ENCODE peak calls at places on chromosomes 1 and 21, in nine cellular contexts. P is stimulated activated CD4-positive, alpha-beta T cell treated with anti-CD3 and anti-CD28 coated beads, Interleukin-1b, Interleukin-23, amount 100 ng/mL, for 4 hours; Q is WERI-Rb-1; K is lung; U is Right ventricle myocardium superior; D is ACHN; A is NAMALWA; Y is endothelial cell; O is NCI-H1417. J is an unnamed sample.

GRCh38 chr1:210441028-210441427 is 112.3 kb downstream of the HHAT start:
- DNase-seq in Q (no peak), P (no peak), Y (no peak), A (no peak), O (no peak), U (no peak), D (peak), K (no peak), J (no peak)

GRCh38 chr1:229059671-229060079 is 211.2 kb upstream of the RAB4A start:
- DNase-seq in Y (peak), K (no peak), P (no peak), U (peak), Q (no peak), D (no peak), O (no peak), A (no peak), J (no peak)

GRCh38 chr1:23557471-23558124 is 1.7 kb downstream of the ID3 start:
- DNase-seq in K (no peak), U (no peak), A (peak), P (no peak), Y (no peak), O (peak), Q (no peak), D (no peak), J (no peak)

GRCh38 chr21:37642493-37642892 is 273.8 kb downstream of the KCNJ6 start:
- DNase-seq in O (peak), P (peak), K (no peak), U (no peak), A (peak), Y (no peak), Q (peak), D (no peak), J (no peak)

GRCh38 chr21:43192501-43193081 is 23.8 kb downstream of the CRYAA start:
- DNase-seq in A (no peak), Q (peak), U (peak), Y (no peak), D (no peak), O (no peak), K (no peak), P (no peak), J (no peak)

GRCh38 chr1:217493290-217493689 is 137.6 kb downstream of the GPATCH2 start:
- DNase-seq in D (no peak), Y (no peak), U (no peak), P (no peak), O (peak), Q (no peak), A (no peak), K (no peak), J (no peak)

GRCh38 chr21:46452719-46453118 is 6.0 kb upstream of the DIP2A start:
- DNase-seq in P (no peak), D (no peak), Y (no peak), U (no peak), A (no peak), Q (no peak), O (no peak), K (no peak), J (peak)

GRCh38 chr1:11472284-11472683 is 6.7 kb upstream of the DISP3 start:
- DNase-seq in Y (no peak), A (no peak), D (no peak), P (no peak), Q (no peak), U (no peak), O (no peak), K (no peak), J (no peak)

GRCh38 chr1:61742620-61743431 is 546 bp downstream of the PATJ start:
- DNase-seq in D (peak), A (no peak), Y (peak), U (peak), O (peak), Q (peak), P (no peak), K (peak), J (peak)

GRCh38 chr1:65001238-65001792 is 35.0 kb upstream of the JAK1 start:
- DNase-seq in U (peak), K (peak), Y (peak), Q (no peak), D (no peak), A (no peak), O (no peak), P (peak), J (peak)

GRCh38 chr21:26709090-26709489 is 136.0 kb upstream of the CYYR1 start:
- DNase-seq in Y (no peak), O (no peak), P (no peak), U (no peak), K (no peak), Q (no peak), A (no peak), D (no peak), J (no peak)

GRCh38 chr1:180098242-180098995 is 56.2 kb upstream of the QSOX1 start:
- DNase-seq in A (no peak), K (no peak), U (no peak), Q (no peak), P (no peak), O (no peak), D (no peak), Y (no peak), J (no peak)

GRCh38 chr1:240189386-240189989 is 97.8 kb downstream of the FMN2 start:
- DNase-seq in K (no peak), O (peak), D (peak), P (no peak), Q (peak), U (no peak), A (peak), Y (peak), J (peak)

GRCh38 chr1:243254927-243255790 is at the start of gene CEP170:
- DNase-seq in O (peak), D (peak), A (peak), P (peak), U (peak), K (peak), Y (peak), Q (peak), J (peak)

GRCh38 chr1:212070720-212071302 is 35.3 kb downstream of the DTL start:
- DNase-seq in U (no peak), Q (no peak), O (peak), K (no peak), D (peak), P (no peak), Y (no peak), A (peak), J (no peak)

GRCh38 chr1:223540485-223541106 is 124.9 kb downstream of the CAPN8 start:
- DNase-seq in D (no peak), K (no peak), A (no peak), Y (no peak), O (peak), U (no peak), Q (no peak), P (no peak), J (no peak)

GRCh38 chr1:209435654-209436566 is 147.6 kb upstream of the CAMK1G start:
- DNase-seq in A (peak), K (peak), Q (peak), P (no peak), Y (peak), O (peak), U (peak), D (peak), J (peak)

GRCh38 chr21:27212444-27212843 is 245.6 kb upstream of the ADAMTS5 start:
- DNase-seq in Y (no peak), U (no peak), Q (no peak), O (no peak), P (no peak), D (no peak), A (no peak), K (no peak), J (no peak)

GRCh38 chr1:247415423-247416361 is at the start of gene NLRP3:
- DNase-seq in K (peak), Y (no peak), D (peak), O (no peak), Q (no peak), A (peak), P (no peak), U (peak), J (peak)

GRCh38 chr1:206735553-206736031 is 35.0 kb upstream of the IL19 start:
- DNase-seq in K (no peak), Y (no peak), U (peak), Q (peak), P (no peak), O (no peak), A (no peak), D (no peak), J (no peak)

GRCh38 chr1:93579891-93580290 is 101.7 kb downstream of the BCAR3 start:
- DNase-seq in U (peak), Q (no peak), D (peak), K (no peak), P (no peak), A (no peak), Y (no peak), O (no peak), J (peak)

GRCh38 chr1:188043536-188044245 is 1214.9 kb downstream of the PLA2G4A start:
- DNase-seq in A (no peak), U (no peak), P (no peak), Q (no peak), O (peak), Y (no peak), D (no peak), K (no peak), J (no peak)

GRCh38 chr1:156592910-156593732 is 1.5 kb downstream of the NAXE start:
- DNase-seq in K (no peak), P (no peak), D (no peak), U (no peak), Q (no peak), A (peak), Y (no peak), O (peak), J (no peak)

GRCh38 chr1:112706505-112707216 is at the start of gene RHOC:
- DNase-seq in Q (peak), D (peak), O (peak), Y (peak), U (peak), A (peak), P (no peak), K (peak), J (peak)

GRCh38 chr1:175197536-175197935 is 5.0 kb upstream of the KIAA0040 start:
- DNase-seq in A (peak), P (no peak), O (peak), U (no peak), Q (no peak), K (no peak), D (no peak), Y (no peak), J (no peak)

GRCh38 chr1:147080013-147080661 is 92.1 kb downstream of the PRKAB2 start:
- DNase-seq in U (no peak), P (no peak), K (no peak), Q (peak), Y (no peak), D (no peak), O (no peak), A (no peak), J (no peak)

GRCh38 chr1:14514760-14515159 is 83.7 kb upstream of the KAZN start:
- DNase-seq in Y (no peak), U (no peak), K (no peak), D (no peak), Q (no peak), O (peak), P (no peak), A (no peak), J (no peak)

GRCh38 chr1:165639821-165640623 is 9.0 kb downstream of the MGST3 start:
- DNase-seq in D (no peak), K (no peak), Q (no peak), O (no peak), U (no peak), Y (no peak), P (no peak), A (no peak), J (no peak)

GRCh38 chr1:118300808-118301207 is 115.8 kb upstream of the SPAG17 start:
- DNase-seq in D (no peak), A (no peak), Y (no peak), U (no peak), P (no peak), K (no peak), Q (peak), O (no peak), J (no peak)

GRCh38 chr1:67441183-67441582 is 11.0 kb upstream of the SERBP1 start:
- DNase-seq in D (no peak), Y (no peak), O (peak), U (peak), Q (no peak), A (peak), P (peak), K (peak), J (peak)

GRCh38 chr21:37087188-37087587 is 14.1 kb downstream of the TTC3 start:
- DNase-seq in Q (peak), D (peak), O (peak), U (no peak), P (no peak), K (no peak), A (no peak), Y (no peak), J (no peak)

GRCh38 chr1:176119549-176119948 is 87.5 kb downstream of the COP1 start:
- DNase-seq in K (no peak), D (peak), O (no peak), A (peak), U (no peak), Q (no peak), P (no peak), Y (no peak), J (no peak)

GRCh38 chr21:27388835-27389234 is 421.9 kb upstream of the ADAMTS5 start:
- DNase-seq in O (peak), A (no peak), D (no peak), Y (no peak), U (no peak), Q (no peak), P (no peak), K (no peak), J (no peak)